ENCODE peak calls at places on chromosome 13, in nine cellular contexts. K is GOT3, I is DMS153, P is smooth muscle cell of the brain vasculature, R is GM04503, Q is neural crest cell, M is amygdala, F is occipital lobe, S is right atrium auricular region. U is an unnamed sample.

GRCh38 chr13:65856464-65856863 is 1373.7 kb downstream of the PCDH9 start:
- DNase-seq in K (no peak), I (no peak), P (peak; percentile 29), R (no peak), Q (no peak), M (no peak), F (no peak), S (no peak), U (no peak)

GRCh38 chr13:44573790-44574465 is 2.2 kb downstream of the TSC22D1 start:
- DNase-seq in K (no peak), I (no peak), P (no peak), R (no peak), Q (no peak), M (no peak), F (peak; percentile 2), S (no peak), U (peak; percentile 48)

GRCh38 chr13:99501952-99502310 is 659 bp downstream of the TM9SF2 start:
- DNase-seq in K (no peak), I (no peak), P (no peak), R (no peak), Q (no peak), M (no peak), F (no peak), S (no peak), U (no peak)

GRCh38 chr13:77196052-77196618 is 130.8 kb downstream of the MYCBP2 start:
- DNase-seq in K (no peak), I (no peak), P (no peak), R (no peak), Q (no peak), M (no peak), F (no peak), S (no peak), U (no peak)

GRCh38 chr13:109243311-109243951 is 543.0 kb downstream of the IRS2 start:
- DNase-seq in K (no peak), I (no peak), P (no peak), R (peak; percentile 92), Q (no peak), M (no peak), F (no peak), S (no peak), U (no peak)

GRCh38 chr13:38530492-38530891 is 156.4 kb upstream of the FREM2 start:
- DNase-seq in K (no peak), I (no peak), P (no peak), R (no peak), Q (no peak), M (no peak), F (no peak), S (no peak), U (no peak)

GRCh38 chr13:113800576-113800926 is 41.5 kb downstream of the TMEM255B start:
- DNase-seq in K (no peak), I (no peak), P (no peak), R (no peak), Q (no peak), M (no peak), F (no peak), S (no peak), U (no peak)

GRCh38 chr13:50450279-50450678 is 393.2 kb downstream of the DLEU7 start:
- DNase-seq in K (no peak), I (no peak), P (no peak), R (no peak), Q (no peak), M (no peak), F (no peak), S (no peak), U (no peak)

GRCh38 chr13:72963762-72964161 is 95.0 kb upstream of the KLF5 start:
- DNase-seq in K (no peak), I (no peak), P (no peak), R (no peak), Q (no peak), M (no peak), F (no peak), S (no peak), U (no peak)

GRCh38 chr13:95505976-95506375 is 46.5 kb upstream of the CLDN10 start:
- DNase-seq in K (no peak), I (no peak), P (no peak), R (no peak), Q (no peak), M (no peak), F (no peak), S (no peak), U (no peak)

GRCh38 chr13:40539954-40540706 is 126.3 kb downstream of the FOXO1 start:
- DNase-seq in K (no peak), I (peak; percentile 26), P (peak; percentile 80), R (peak; percentile 35), Q (no peak), M (no peak), F (no peak), S (no peak), U (no peak)

GRCh38 chr13:94162289-94162688 is 317.2 kb downstream of the DCT start:
- DNase-seq in K (no peak), I (no peak), P (no peak), R (no peak), Q (no peak), M (no peak), F (no peak), S (peak; percentile 73), U (no peak)

GRCh38 chr13:113122571-113123225 is at the start of gene F10:
- DNase-seq in K (no peak), I (no peak), P (peak; percentile 29), R (peak; percentile 47), Q (peak; percentile 29), M (no peak), F (no peak), S (peak; percentile 80), U (no peak)

GRCh38 chr13:23600534-23600933 is 30.3 kb downstream of the TNFRSF19 start:
- DNase-seq in K (no peak), I (no peak), P (no peak), R (no peak), Q (no peak), M (no peak), F (no peak), S (no peak), U (no peak)

GRCh38 chr13:106373989-106374572 is 161.4 kb downstream of the EFNB2 start:
- DNase-seq in K (no peak), I (no peak), P (no peak), R (peak; percentile 41), Q (no peak), M (no peak), F (no peak), S (no peak), U (no peak)

GRCh38 chr13:82758056-82758455 is 1124.2 kb downstream of the SLITRK1 start:
- DNase-seq in K (no peak), I (no peak), P (no peak), R (no peak), Q (no peak), M (no peak), F (no peak), S (no peak), U (peak; percentile 61)

GRCh38 chr13:107867701-107868661 is 347.4 kb downstream of the LIG4 start:
- DNase-seq in K (no peak), I (peak; percentile 57), P (no peak), R (no peak), Q (peak; percentile 59), M (no peak), F (peak; percentile 53), S (no peak), U (peak; percentile 15)

GRCh38 chr13:27744861-27745260 is 47.4 kb upstream of the GSX1 start:
- DNase-seq in K (no peak), I (no peak), P (no peak), R (no peak), Q (peak; percentile 43), M (no peak), F (no peak), S (no peak), U (no peak)

GRCh38 chr13:45102136-45102802 is 18.0 kb upstream of the GTF2F2 start:
- DNase-seq in K (no peak), I (no peak), P (no peak), R (no peak), Q (no peak), M (no peak), F (peak; percentile 18), S (no peak), U (no peak)

GRCh38 chr13:30869491-30869890 is 36.6 kb upstream of the MEDAG start:
- DNase-seq in K (no peak), I (no peak), P (no peak), R (no peak), Q (no peak), M (no peak), F (no peak), S (no peak), U (no peak)

GRCh38 chr13:37344051-37344450 is 238.6 kb upstream of the CSNK1A1L start:
- DNase-seq in K (no peak), I (no peak), P (no peak), R (no peak), Q (no peak), M (no peak), F (no peak), S (no peak), U (no peak)

GRCh38 chr13:112249644-112250610 is 126.2 kb upstream of the SPACA7 start:
- DNase-seq in K (no peak), I (no peak), P (no peak), R (no peak), Q (no peak), M (no peak), F (no peak), S (peak; percentile 50), U (no peak)

GRCh38 chr13:104024416-104025170 is 958.4 kb upstream of the SLC10A2 start:
- DNase-seq in K (no peak), I (no peak), P (no peak), R (no peak), Q (no peak), M (no peak), F (no peak), S (no peak), U (no peak)